ENCODE peak calls at places on chromosomes 3 and 15, in four cellular contexts. A, L, J and M are unnamed samples.

GRCh38 chr3:122004123-122004522 is 17.9 kb downstream of the ILDR1 start:
- DNase-seq in A (no peak), L (no peak), J (no peak), M (no peak)

GRCh38 chr3:149534671-149535394 is 60.3 kb downstream of the TM4SF4 start:
- DNase-seq in L (peak), J (no peak), A (no peak), M (peak)

GRCh38 chr15:44713006-44713966 is 2.0 kb downstream of the B2M start:
- DNase-seq in A (no peak), J (no peak), L (peak), M (peak)

GRCh38 chr15:41501191-41501917 is 7.7 kb downstream of the ITPKA start:
- DNase-seq in L (peak), J (no peak), A (no peak), M (peak)

GRCh38 chr3:32335365-32336122 is 56.1 kb upstream of the CMTM7 start:
- DNase-seq in A (no peak), J (no peak), L (no peak), M (no peak)

GRCh38 chr15:72965671-72966070 is 86.6 kb upstream of the NEO1 start:
- DNase-seq in A (no peak), L (no peak), J (no peak), M (no peak)

GRCh38 chr3:105728913-105729312 is 139.9 kb downstream of the CBLB start:
- DNase-seq in A (no peak), L (no peak), J (no peak), M (no peak)

GRCh38 chr15:40238927-40239591 is at the start of gene PAK6:
- DNase-seq in J (peak), A (peak), L (peak), M (peak)

GRCh38 chr3:43742935-43743334 is 52.2 kb downstream of the ABHD5 start:
- DNase-seq in A (no peak), J (peak), L (peak), M (no peak)

GRCh38 chr3:129366312-129366831 is 62.1 kb downstream of the EFCAB12 start:
- DNase-seq in J (no peak), L (no peak), A (no peak), M (no peak)

GRCh38 chr3:158711886-158712285 is 20.4 kb downstream of the RARRES1 start:
- DNase-seq in A (no peak), L (peak), J (no peak), M (peak)

GRCh38 chr3:46361408-46362283 is 7.7 kb downstream of the CCR2 start:
- DNase-seq in A (no peak), L (no peak), J (no peak), M (no peak)

GRCh38 chr15:22887157-22887951 is 48.9 kb downstream of the NIPA2 start:
- DNase-seq in L (peak), A (no peak), J (no peak), M (no peak)

GRCh38 chr3:15324335-15324734 is 8.1 kb downstream of the SH3BP5 start:
- DNase-seq in L (no peak), J (no peak), A (no peak), M (peak)

GRCh38 chr15:68186671-68187397 is 18.3 kb downstream of the CALML4 start:
- DNase-seq in J (no peak), L (peak), A (no peak), M (no peak)

GRCh38 chr3:53255360-53255774 is 455 bp downstream of the TKT start:
- DNase-seq in L (no peak), J (no peak), A (no peak), M (no peak)

GRCh38 chr3:105791134-105791533 is 77.7 kb downstream of the CBLB start:
- DNase-seq in A (no peak), J (no peak), L (peak), M (no peak)

GRCh38 chr3:57131210-57131588 is 34.0 kb downstream of the IL17RD start:
- DNase-seq in L (no peak), J (no peak), A (no peak), M (no peak)

GRCh38 chr3:179391906-179392305 is 44.4 kb downstream of the MFN1 start:
- DNase-seq in J (no peak), L (no peak), A (no peak), M (no peak)

GRCh38 chr15:33448961-33449611 is 138.3 kb downstream of the RYR3 start:
- DNase-seq in J (no peak), A (no peak), L (no peak), M (peak)

GRCh38 chr3:14440531-14441239 is 38.3 kb downstream of the SLC6A6 start:
- DNase-seq in A (no peak), J (peak), L (peak), M (peak)

GRCh38 chr3:104412608-104413580 is 953.8 kb upstream of the ALCAM start:
- DNase-seq in J (no peak), L (no peak), A (no peak), M (no peak)

GRCh38 chr15:85646538-85647091 is 148.1 kb downstream of the KLHL25 start:
- DNase-seq in A (no peak), L (peak), J (no peak), M (peak)

GRCh38 chr3:175255698-175256097 is 396.6 kb downstream of the NAALADL2 start:
- DNase-seq in L (peak), J (no peak), A (no peak), M (no peak)

GRCh38 chr3:102460579-102460978 is 25.8 kb downstream of the ZPLD1 start:
- DNase-seq in L (peak), J (no peak), A (no peak), M (no peak)

GRCh38 chr3:194204036-194204792 is 68.3 kb downstream of the HES1 start:
- DNase-seq in J (peak), L (no peak), A (no peak), M (peak)

GRCh38 chr15:59295742-59296090 is 77.0 kb downstream of the MYO1E start:
- DNase-seq in A (no peak), L (no peak), J (no peak), M (no peak)

GRCh38 chr3:168024537-168024941 is 71.2 kb downstream of the GOLIM4 start:
- DNase-seq in A (no peak), J (no peak), L (peak), M (no peak)

GRCh38 chr15:52031542-52031941 is 12.5 kb downstream of the MAPK6 start:
- DNase-seq in L (no peak), J (no peak), A (no peak), M (no peak)

GRCh38 chr15:63018639-63019038 is 23.9 kb upstream of the TPM1 start:
- DNase-seq in J (no peak), L (peak), A (no peak), M (no peak)

GRCh38 chr15:67927501-67928156 is 87.8 kb upstream of the RNU6-1 start:
- DNase-seq in J (no peak), A (no peak), L (peak), M (peak)

GRCh38 chr3:128556949-128557348 is 63.9 kb upstream of the GATA2 start:
- DNase-seq in L (no peak), A (no peak), J (no peak), M (no peak)

GRCh38 chr15:52464478-52464877 is 64.2 kb downstream of the MYO5A start:
- DNase-seq in J (no peak), L (no peak), A (no peak), M (no peak)

GRCh38 chr3:142947352-142947751 is 16.1 kb downstream of the PAQR9 start:
- DNase-seq in L (no peak), A (no peak), J (peak), M (peak)

GRCh38 chr15:77470227-77470626 is 49.5 kb downstream of the HMG20A start:
- DNase-seq in J (no peak), L (no peak), A (no peak), M (no peak)

GRCh38 chr15:77461486-77461885 is 40.8 kb downstream of the HMG20A start:
- DNase-seq in J (no peak), L (peak), A (no peak), M (peak)

GRCh38 chr15:77464129-77464865 is 43.6 kb downstream of the HMG20A start:
- DNase-seq in J (no peak), A (no peak), L (peak), M (no peak)

GRCh38 chr15:77468896-77469295 is 48.2 kb downstream of the HMG20A start:
- DNase-seq in A (no peak), J (no peak), L (no peak), M (no peak)

DNA sequence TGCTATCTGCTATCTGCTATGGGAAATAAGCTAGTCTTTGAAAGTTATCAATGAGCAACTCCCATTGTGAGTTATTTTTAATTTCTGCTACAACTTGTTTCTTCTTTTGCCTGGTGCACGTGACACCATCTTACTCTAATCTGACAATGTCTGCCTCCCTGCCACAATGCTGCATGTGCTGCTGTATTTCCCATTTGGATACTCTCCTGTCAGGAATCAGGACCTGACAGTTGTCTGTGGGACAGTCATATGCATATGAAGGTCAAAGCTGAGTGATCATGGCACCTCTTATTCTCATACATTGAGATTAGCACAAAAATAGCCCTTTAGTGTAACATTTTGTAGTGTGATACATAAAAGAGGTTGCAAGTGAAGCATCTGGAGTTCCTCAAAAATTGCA is 45.8 kb downstream of the HMG20A start:
- DNase-seq in J (no peak), A (no peak), L (no peak), M (no peak)
- H3K18ac ChIP-seq in J (no peak), A (no peak), L (no peak), M (no peak)

GRCh38 chr3:55907616-55908015 is 420.5 kb upstream of the WNT5A start:
- DNase-seq in J (no peak), A (no peak), L (no peak), M (no peak)

GRCh38 chr3:55906896-55907295 is 419.8 kb upstream of the WNT5A start:
- DNase-seq in J (no peak), L (peak), A (no peak), M (no peak)

GRCh38 chr3:55904716-55905115 is 417.6 kb upstream of the WNT5A start:
- DNase-seq in J (no peak), A (no peak), L (no peak), M (no peak)

GRCh38 chr3:55899887-55900286 is 412.8 kb upstream of the WNT5A start:
- DNase-seq in A (no peak), J (peak), L (no peak), M (peak)

DNA sequence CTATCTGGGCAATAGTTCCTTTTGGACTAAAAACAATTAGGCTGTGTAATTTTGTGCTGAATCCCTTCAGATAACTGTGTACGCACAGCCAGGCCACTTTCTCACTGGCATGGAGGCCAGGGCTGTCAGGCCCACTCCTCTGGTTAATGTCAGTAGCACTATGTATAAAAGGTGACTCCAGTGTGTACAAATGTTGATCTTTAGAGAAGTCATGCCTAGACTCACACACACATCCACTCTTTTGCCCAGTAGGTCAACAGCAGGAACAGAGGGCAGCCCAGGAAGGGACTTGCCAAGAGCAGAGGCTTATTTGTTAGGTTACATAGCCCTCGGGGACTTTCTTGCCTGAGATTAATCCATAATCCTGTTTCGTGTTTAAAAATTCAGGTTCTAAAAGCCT is 416.6 kb upstream of the WNT5A start:
- DNase-seq in A (no peak), L (no peak), J (no peak), M (no peak)
- H3K56ac ChIP-seq in A (no peak), L (no peak), J (no peak), M (no peak)

GRCh38 chr15:100190675-100191074 is 151.1 kb downstream of the ADAMTS17 start:
- DNase-seq in J (no peak), L (no peak), A (no peak), M (no peak)

GRCh38 chr15:100191161-100191560 is 150.6 kb downstream of the ADAMTS17 start:
- DNase-seq in A (no peak), L (no peak), J (peak), M (peak)

GRCh38 chr15:100189849-100190248 is 151.9 kb downstream of the ADAMTS17 start:
- DNase-seq in L (no peak), A (no peak), J (no peak), M (peak)

GRCh38 chr15:100187677-100188076 is 154.1 kb downstream of the ADAMTS17 start:
- DNase-seq in A (no peak), J (no peak), L (no peak), M (peak)

DNA sequence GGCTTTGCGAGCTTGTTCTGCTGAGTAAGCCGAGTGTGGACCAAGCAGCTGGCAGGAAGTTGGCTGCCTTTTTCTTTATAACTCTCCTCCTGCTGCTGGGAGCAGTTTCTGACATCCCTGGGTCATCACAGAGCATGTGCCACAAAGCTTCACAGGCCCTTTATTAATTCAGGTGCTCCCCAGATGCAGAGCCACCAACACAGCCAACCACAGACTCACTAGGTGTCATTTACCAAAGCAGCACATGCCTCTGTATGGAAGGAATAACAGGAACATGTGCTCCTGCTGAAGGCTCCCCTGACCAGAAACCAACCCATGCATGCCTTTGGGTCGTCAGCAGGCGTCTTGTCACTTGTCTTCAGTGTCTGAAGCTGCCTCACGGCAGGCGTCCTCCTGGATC is 152.5 kb downstream of the ADAMTS17 start:
- DNase-seq in L (no peak), A (no peak), J (no peak), M (no peak)
- H4K8ac ChIP-seq in L (no peak), A (no peak), J (no peak), M (no peak)

DNA sequence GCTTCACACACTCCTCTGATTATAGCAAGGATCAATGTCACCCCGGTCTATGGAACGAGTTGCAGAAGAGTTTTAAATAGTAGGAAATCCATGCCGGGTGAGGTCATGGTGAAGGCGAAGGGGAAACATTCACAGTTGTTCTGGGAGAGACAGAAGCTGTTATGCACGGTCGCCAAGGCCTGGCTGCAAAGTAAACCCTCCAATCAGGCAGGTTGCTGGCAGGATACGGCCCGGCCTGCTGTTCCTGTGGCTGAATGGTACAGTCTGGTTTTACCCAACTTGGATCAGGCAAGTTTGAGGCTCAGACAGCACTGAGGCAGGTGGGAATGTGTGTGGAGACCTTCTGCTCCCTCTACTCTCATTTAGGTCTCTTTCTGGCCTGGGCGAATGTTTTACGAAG is 45.3 kb upstream of the ATP2B2 start:
- DNase-seq in L (no peak), J (peak), A (no peak), M (no peak)
- H3K18ac ChIP-seq in L (no peak), J (no peak), A (no peak), M (no peak)

DNA sequence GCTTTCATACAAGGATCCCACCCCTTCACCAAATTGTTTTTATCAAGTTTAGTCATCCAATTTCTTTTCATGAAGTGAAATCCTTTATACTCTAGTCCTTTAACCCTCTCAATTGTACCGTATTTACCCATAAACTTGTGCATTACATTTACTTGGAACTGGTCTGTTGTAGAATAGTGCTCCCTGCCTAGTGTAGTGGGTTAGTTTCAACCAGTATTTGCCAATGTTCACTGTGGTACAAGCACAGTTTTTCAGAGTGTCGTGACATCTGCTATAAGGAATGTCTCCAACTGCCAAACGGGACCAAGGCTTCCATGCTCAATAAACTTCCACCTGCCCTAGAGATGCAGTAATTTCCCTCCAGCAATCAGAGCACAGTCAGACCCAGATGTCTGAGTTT is 211.9 kb downstream of the KCNAB1 start:
- DNase-seq in A (no peak), L (no peak), J (no peak), M (no peak)
- H3K56ac ChIP-seq in A (no peak), L (no peak), J (no peak), M (no peak)

GRCh38 chr3:170621256-170621655 is 35.4 kb upstream of the SLC7A14 start:
- DNase-seq in J (no peak), L (peak), A (no peak), M (no peak)
- H4K8ac ChIP-seq in J (no peak), L (peak), A (no peak), M (no peak)

DNA sequence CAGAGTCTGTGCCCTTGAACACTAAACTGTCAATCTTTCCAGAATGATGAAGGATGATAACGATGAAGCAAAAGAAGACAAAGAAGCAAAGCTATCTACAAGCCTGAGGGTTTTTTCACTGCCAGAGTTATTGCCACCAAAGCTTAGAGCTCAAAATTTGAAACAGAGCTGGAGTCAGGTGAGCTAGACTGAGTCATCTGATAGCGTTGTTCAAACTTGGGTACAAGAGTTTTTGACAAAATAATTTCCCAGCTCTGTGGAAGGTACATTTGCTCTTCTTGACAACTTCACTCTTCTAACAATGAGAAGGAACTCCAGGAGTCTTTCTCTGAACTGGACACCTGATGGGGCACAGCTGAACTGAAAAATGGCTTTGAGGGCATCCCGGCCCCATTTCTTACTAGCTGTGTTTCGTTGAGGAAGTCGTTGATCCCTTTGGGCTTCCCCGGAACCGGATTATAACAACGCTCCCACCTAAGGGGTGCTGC is 714 bp downstream of the MCCC1 start:
- DNase-seq in J (no peak), A (no peak), L (no peak), M (no peak)
- H3K18ac ChIP-seq in J (peak), A (peak), L (no peak), M (no peak)

DNA sequence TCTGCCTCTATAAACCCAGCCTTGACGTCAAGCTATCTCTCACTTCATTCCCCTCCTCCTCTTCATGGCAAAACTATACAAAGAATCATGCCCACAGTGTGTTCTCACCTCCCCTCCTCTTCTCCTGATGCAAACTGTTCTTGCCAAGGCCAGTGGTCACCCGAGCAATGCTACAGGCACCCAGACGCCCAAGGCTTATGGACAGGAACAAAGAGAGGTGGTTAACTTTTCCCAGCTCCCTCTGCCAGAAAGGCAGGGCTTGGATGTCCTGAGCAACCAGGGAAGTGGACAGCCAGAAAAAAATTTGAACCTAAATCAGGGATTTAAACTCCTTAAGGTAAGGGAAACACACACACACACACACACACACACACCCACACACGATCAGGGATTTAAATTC is 5.1 kb downstream of the SLC41A3 start:
- DNase-seq in J (no peak), L (no peak), A (no peak), M (no peak)
- H3K56ac ChIP-seq in J (no peak), L (no peak), A (no peak), M (no peak)